ENCODE peak calls at places on chromosomes 5 and 9, in nine cellular contexts. One of them, this sample, is unnamed. For H3K36me3, the result is how much of the 10 kb centered on the place peaks cover.

GRCh38 chr5:61704289-61704688 is 372.2 kb downstream of the ZSWIM6 start:
- DNase-seq in GM23338: no peak
- DNase-seq in H1: no peak
- DNase-seq in endothelial cell of umbilical vein: peak
- DNase-seq in upper lobe of left lung: no peak
- DNase-seq in spleen: no peak
- DNase-seq in Panc1: no peak
- DNase-seq in suprapubic skin: no peak
- DNase-seq in stomach: no peak
- DNase-seq in this sample: no peak

GRCh38 chr5:84494453-84494852 is 109.8 kb upstream of the EDIL3 start:
- DNase-seq in GM23338: no peak
- DNase-seq in H1: no peak
- DNase-seq in endothelial cell of umbilical vein: no peak
- DNase-seq in upper lobe of left lung: no peak
- DNase-seq in spleen: no peak
- DNase-seq in Panc1: no peak
- DNase-seq in suprapubic skin: no peak
- DNase-seq in stomach: no peak
- DNase-seq in this sample: no peak

GRCh38 chr5:126369995-126370731 is 53.0 kb upstream of the GRAMD2B start:
- DNase-seq in GM23338: peak
- DNase-seq in H1: no peak
- DNase-seq in endothelial cell of umbilical vein: no peak
- DNase-seq in upper lobe of left lung: no peak
- DNase-seq in spleen: no peak
- DNase-seq in Panc1: no peak
- DNase-seq in suprapubic skin: no peak
- DNase-seq in stomach: no peak
- DNase-seq in this sample: no peak

GRCh38 chr9:76902395-76902794 is 3.5 kb downstream of the PRUNE2 start:
- DNase-seq in GM23338: no peak
- DNase-seq in H1: no peak
- DNase-seq in endothelial cell of umbilical vein: no peak
- DNase-seq in upper lobe of left lung: no peak
- DNase-seq in spleen: no peak
- DNase-seq in Panc1: no peak
- DNase-seq in suprapubic skin: no peak
- DNase-seq in stomach: no peak
- DNase-seq in this sample: no peak

GRCh38 chr9:75855509-75855908 is 35.0 kb upstream of the PCSK5 start:
- DNase-seq in GM23338: peak
- DNase-seq in H1: no peak
- DNase-seq in endothelial cell of umbilical vein: peak
- DNase-seq in upper lobe of left lung: no peak
- DNase-seq in spleen: no peak
- DNase-seq in Panc1: no peak
- DNase-seq in suprapubic skin: no peak
- DNase-seq in stomach: no peak
- DNase-seq in this sample: no peak

GRCh38 chr5:125450803-125451202 is 704.4 kb upstream of the ZNF608 start:
- DNase-seq in GM23338: no peak
- DNase-seq in H1: no peak
- DNase-seq in endothelial cell of umbilical vein: no peak
- DNase-seq in upper lobe of left lung: no peak
- DNase-seq in spleen: no peak
- DNase-seq in Panc1: no peak
- DNase-seq in suprapubic skin: no peak
- DNase-seq in stomach: no peak
- DNase-seq in this sample: no peak

GRCh38 chr9:135095470-135096407 is 8.3 kb downstream of the OLFM1 start:
- DNase-seq in GM23338: no peak
- DNase-seq in H1: no peak
- DNase-seq in endothelial cell of umbilical vein: no peak
- DNase-seq in upper lobe of left lung: no peak
- DNase-seq in spleen: no peak
- DNase-seq in Panc1: no peak
- DNase-seq in suprapubic skin: no peak
- DNase-seq in stomach: no peak
- DNase-seq in this sample: no peak

GRCh38 chr5:32790411-32790951 is 79.4 kb downstream of the NPR3 start:
- DNase-seq in GM23338: no peak
- DNase-seq in H1: no peak
- DNase-seq in endothelial cell of umbilical vein: no peak
- DNase-seq in upper lobe of left lung: no peak
- DNase-seq in spleen: no peak
- DNase-seq in Panc1: no peak
- DNase-seq in suprapubic skin: no peak
- DNase-seq in stomach: no peak
- DNase-seq in this sample: no peak

GRCh38 chr5:123997354-123998215 is 485.6 kb downstream of the CSNK1G3 start:
- DNase-seq in GM23338: no peak
- DNase-seq in H1: no peak
- DNase-seq in endothelial cell of umbilical vein: no peak
- DNase-seq in upper lobe of left lung: no peak
- DNase-seq in spleen: no peak
- DNase-seq in Panc1: no peak
- DNase-seq in suprapubic skin: no peak
- DNase-seq in stomach: no peak
- DNase-seq in this sample: no peak

GRCh38 chr5:136113606-136114005 is 19.0 kb upstream of the SMAD5 start:
- DNase-seq in GM23338: no peak
- DNase-seq in H1: no peak
- DNase-seq in endothelial cell of umbilical vein: no peak
- DNase-seq in upper lobe of left lung: no peak
- DNase-seq in spleen: no peak
- DNase-seq in Panc1: no peak
- DNase-seq in suprapubic skin: no peak
- DNase-seq in stomach: no peak
- DNase-seq in this sample: no peak

GRCh38 chr5:124649548-124650501 is 96.6 kb downstream of the ZNF608 start:
- DNase-seq in GM23338: no peak
- DNase-seq in H1: no peak
- DNase-seq in endothelial cell of umbilical vein: peak
- DNase-seq in upper lobe of left lung: no peak
- DNase-seq in spleen: peak
- DNase-seq in Panc1: no peak
- DNase-seq in suprapubic skin: no peak
- DNase-seq in stomach: peak
- DNase-seq in this sample: peak

GRCh38 chr9:70101265-70101664 is 57.6 kb downstream of the MAMDC2 start:
- DNase-seq in GM23338: no peak
- DNase-seq in H1: no peak
- DNase-seq in endothelial cell of umbilical vein: no peak
- DNase-seq in upper lobe of left lung: no peak
- DNase-seq in spleen: no peak
- DNase-seq in Panc1: no peak
- DNase-seq in suprapubic skin: no peak
- DNase-seq in stomach: no peak
- DNase-seq in this sample: no peak

GRCh38 chr5:153445875-153446567 is 44.4 kb upstream of the GRIA1 start:
- DNase-seq in GM23338: peak
- DNase-seq in H1: no peak
- DNase-seq in endothelial cell of umbilical vein: no peak
- DNase-seq in upper lobe of left lung: no peak
- DNase-seq in spleen: no peak
- DNase-seq in Panc1: no peak
- DNase-seq in suprapubic skin: no peak
- DNase-seq in stomach: peak
- DNase-seq in this sample: no peak

GRCh38 chr9:110638381-110638954 is 30.1 kb upstream of the MUSK start:
- DNase-seq in GM23338: peak
- DNase-seq in H1: no peak
- DNase-seq in endothelial cell of umbilical vein: peak
- DNase-seq in upper lobe of left lung: no peak
- DNase-seq in spleen: no peak
- DNase-seq in Panc1: no peak
- DNase-seq in suprapubic skin: no peak
- DNase-seq in stomach: no peak
- DNase-seq in this sample: no peak

GRCh38 chr5:78109891-78110324 is 184.6 kb downstream of the AP3B1 start:
- DNase-seq in GM23338: no peak
- DNase-seq in H1: no peak
- DNase-seq in endothelial cell of umbilical vein: no peak
- DNase-seq in upper lobe of left lung: no peak
- DNase-seq in spleen: no peak
- DNase-seq in Panc1: no peak
- DNase-seq in suprapubic skin: no peak
- DNase-seq in stomach: no peak
- DNase-seq in this sample: no peak

GRCh38 chr5:95733100-95733499 is 2.0 kb downstream of the RHOBTB3 start:
- DNase-seq in GM23338: no peak
- DNase-seq in H1: no peak
- DNase-seq in endothelial cell of umbilical vein: no peak
- DNase-seq in upper lobe of left lung: no peak
- DNase-seq in spleen: no peak
- DNase-seq in Panc1: no peak
- DNase-seq in suprapubic skin: no peak
- DNase-seq in stomach: no peak
- DNase-seq in this sample: no peak

GRCh38 chr9:135128035-135128670 is 40.7 kb downstream of the OLFM1 start:
- DNase-seq in GM23338: no peak
- DNase-seq in H1: no peak
- DNase-seq in endothelial cell of umbilical vein: no peak
- DNase-seq in upper lobe of left lung: peak
- DNase-seq in spleen: no peak
- DNase-seq in Panc1: no peak
- DNase-seq in suprapubic skin: no peak
- DNase-seq in stomach: no peak
- DNase-seq in this sample: no peak

GRCh38 chr9:37407468-37407867 is 15.0 kb upstream of the GRHPR start:
- DNase-seq in GM23338: peak
- DNase-seq in H1: no peak
- DNase-seq in endothelial cell of umbilical vein: no peak
- DNase-seq in upper lobe of left lung: no peak
- DNase-seq in spleen: no peak
- DNase-seq in Panc1: no peak
- DNase-seq in suprapubic skin: no peak
- DNase-seq in stomach: no peak
- DNase-seq in this sample: no peak

GRCh38 chr9:22683393-22684075 is 236.9 kb downstream of the DMRTA1 start:
- DNase-seq in GM23338: no peak
- DNase-seq in H1: no peak
- DNase-seq in endothelial cell of umbilical vein: no peak
- DNase-seq in upper lobe of left lung: no peak
- DNase-seq in spleen: no peak
- DNase-seq in Panc1: peak
- DNase-seq in suprapubic skin: no peak
- DNase-seq in stomach: no peak
- DNase-seq in this sample: no peak

GRCh38 chr9:126489604-126490593 is 123.8 kb upstream of the LMX1B start:
- DNase-seq in GM23338: no peak
- DNase-seq in H1: no peak
- DNase-seq in endothelial cell of umbilical vein: no peak
- DNase-seq in upper lobe of left lung: peak
- DNase-seq in spleen: peak
- DNase-seq in Panc1: no peak
- DNase-seq in suprapubic skin: peak
- DNase-seq in stomach: no peak
- DNase-seq in this sample: no peak

GRCh38 chr9:108963459-108964143 is 29.4 kb downstream of the ABITRAM start:
- DNase-seq in GM23338: no peak
- DNase-seq in H1: no peak
- DNase-seq in endothelial cell of umbilical vein: peak
- DNase-seq in upper lobe of left lung: no peak
- DNase-seq in spleen: no peak
- DNase-seq in Panc1: no peak
- DNase-seq in suprapubic skin: no peak
- DNase-seq in stomach: no peak
- DNase-seq in this sample: no peak
- TF ChIP-seq POLR2AphosphoS5 in GM23338: no peak
- TF ChIP-seq POLR2AphosphoS5 in H1: no peak
- TF ChIP-seq POLR2AphosphoS5 in endothelial cell of umbilical vein: no peak
- TF ChIP-seq POLR2AphosphoS5 in upper lobe of left lung: no peak
- TF ChIP-seq POLR2AphosphoS5 in spleen: no peak
- TF ChIP-seq POLR2AphosphoS5 in Panc1: no peak
- TF ChIP-seq POLR2AphosphoS5 in suprapubic skin: no peak
- TF ChIP-seq POLR2AphosphoS5 in stomach: no peak
- TF ChIP-seq POLR2AphosphoS5 in this sample: no peak

GRCh38 chr5:143340891-143341685 is 62.4 kb downstream of the NR3C1 start:
- DNase-seq in GM23338: no peak
- DNase-seq in H1: no peak
- DNase-seq in endothelial cell of umbilical vein: peak
- DNase-seq in upper lobe of left lung: no peak
- DNase-seq in spleen: no peak
- DNase-seq in Panc1: no peak
- DNase-seq in suprapubic skin: no peak
- DNase-seq in stomach: no peak
- DNase-seq in this sample: no peak
- H3K36me3 ChIP-seq in GM23338: under half
- H3K36me3 ChIP-seq in H1: under half
- H3K36me3 ChIP-seq in endothelial cell of umbilical vein: under half
- H3K36me3 ChIP-seq in upper lobe of left lung: under half
- H3K36me3 ChIP-seq in spleen: under half
- H3K36me3 ChIP-seq in Panc1: under half
- H3K36me3 ChIP-seq in suprapubic skin: under half
- H3K36me3 ChIP-seq in stomach: under half
- H3K36me3 ChIP-seq in this sample: under half

GRCh38 chr5:180771839-180772238 is 30.8 kb downstream of the MGAT1 start:
- DNase-seq in GM23338: no peak
- DNase-seq in H1: no peak
- DNase-seq in endothelial cell of umbilical vein: no peak
- DNase-seq in upper lobe of left lung: no peak
- DNase-seq in spleen: no peak
- DNase-seq in Panc1: no peak
- DNase-seq in suprapubic skin: no peak
- DNase-seq in stomach: no peak
- DNase-seq in this sample: no peak
- H3K4me3 ChIP-seq in GM23338: no peak
- H3K4me3 ChIP-seq in H1: no peak
- H3K4me3 ChIP-seq in endothelial cell of umbilical vein: no peak
- H3K4me3 ChIP-seq in upper lobe of left lung: no peak
- H3K4me3 ChIP-seq in spleen: no peak
- H3K4me3 ChIP-seq in Panc1: no peak
- H3K4me3 ChIP-seq in suprapubic skin: no peak
- H3K4me3 ChIP-seq in stomach: no peak
- H3K4me3 ChIP-seq in this sample: no peak

DNA sequence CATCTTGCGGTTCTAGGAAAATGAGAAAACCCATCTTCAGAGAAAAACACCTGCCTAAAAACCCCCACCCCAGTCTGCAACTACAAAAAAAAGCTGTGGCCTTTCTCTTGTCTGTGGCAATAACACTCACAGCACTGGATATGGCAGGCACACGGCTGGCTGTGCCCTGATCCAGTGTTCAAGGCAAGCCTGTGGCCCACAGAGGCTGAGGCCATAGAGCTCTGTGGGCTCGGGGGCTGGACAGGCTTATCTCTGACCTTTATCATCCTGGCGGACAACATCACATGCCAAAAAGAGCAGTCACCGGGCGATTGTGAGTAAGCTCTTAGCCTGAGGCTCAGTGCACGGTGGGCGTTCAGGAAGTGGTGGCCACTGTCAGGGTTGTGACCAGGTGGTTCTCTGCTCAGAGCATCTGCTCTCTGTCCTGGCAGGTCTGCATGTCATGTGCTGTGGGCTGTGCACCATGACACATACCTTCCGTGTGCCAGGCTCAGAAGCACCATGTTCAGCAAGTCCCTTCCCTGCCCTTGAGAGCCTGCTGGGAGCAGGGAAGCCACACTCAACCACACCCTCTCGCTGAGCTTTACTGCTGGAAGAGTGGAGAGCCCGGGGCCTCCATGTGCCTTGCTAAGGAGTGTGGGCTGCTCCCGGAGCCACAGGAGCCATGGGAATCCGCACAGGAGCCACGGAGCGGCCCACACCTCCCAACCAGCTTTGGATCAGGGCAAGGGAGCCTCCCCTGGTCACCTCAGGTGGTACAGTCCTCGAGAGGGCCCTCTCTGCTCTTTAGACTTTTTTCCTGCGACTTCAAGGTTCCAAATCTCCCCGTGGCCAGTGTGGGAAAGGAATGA is 34.6 kb upstream of the WDR38 start:
- DNase-seq in GM23338: peak
- DNase-seq in H1: no peak
- DNase-seq in endothelial cell of umbilical vein: no peak
- DNase-seq in upper lobe of left lung: no peak
- DNase-seq in spleen: peak
- DNase-seq in Panc1: no peak
- DNase-seq in suprapubic skin: no peak
- DNase-seq in stomach: no peak
- DNase-seq in this sample: no peak
- TF ChIP-seq POLR2AphosphoS5 in GM23338: no peak
- TF ChIP-seq POLR2AphosphoS5 in H1: no peak
- TF ChIP-seq POLR2AphosphoS5 in endothelial cell of umbilical vein: no peak
- TF ChIP-seq POLR2AphosphoS5 in upper lobe of left lung: no peak
- TF ChIP-seq POLR2AphosphoS5 in spleen: peak
- TF ChIP-seq POLR2AphosphoS5 in Panc1: no peak
- TF ChIP-seq POLR2AphosphoS5 in suprapubic skin: no peak
- TF ChIP-seq POLR2AphosphoS5 in stomach: no peak
- TF ChIP-seq POLR2AphosphoS5 in this sample: no peak

This sample was measured in SK-N-MC.